ENCODE peak calls at places on chromosomes 11 and 22, in five cellular contexts. A is posterior vena cava; L is activated CD4-positive, alpha-beta T cell treated with anti-CD3 and anti-CD28 coated beads, Interleukin-2, amount 50 U/mL, for 24 hours; K is progenitor cell of endocrine pancreas; H is stimulated activated naive CD4-positive, alpha-beta T cell. W is an unnamed sample.
A peak's percentile ranks its signal among the peaks of the same experiment; 100 is the strongest.

GRCh38 chr11:11167806-11168205 is 185.2 kb downstream of the CSNK2A3 start:
- DNase-seq in K (no peak), L (no peak), H (no peak), A (no peak), W (no peak)

GRCh38 chr11:10592331-10592730 is 23.9 kb upstream of the LYVE1 start:
- DNase-seq in A (no peak), H (no peak), L (no peak), K (no peak), W (no peak)

GRCh38 chr11:31641477-31642062 is 132.0 kb downstream of the ELP4 start:
- DNase-seq in A (no peak), L (no peak), K (peak; percentile 19), H (no peak), W (peak; percentile 3)

GRCh38 chr11:77596626-77597025 is 6.9 kb downstream of the AQP11 start:
- DNase-seq in K (no peak), L (no peak), A (no peak), H (no peak), W (no peak)

GRCh38 chr11:31940396-31941037 is 129.4 kb upstream of the PAX6 start:
- DNase-seq in K (no peak), A (no peak), L (no peak), H (no peak), W (no peak)

GRCh38 chr11:45771194-45771941 is 33.6 kb upstream of the SLC35C1 start:
- DNase-seq in L (peak; percentile 59), H (peak; percentile 87), A (peak; percentile 90), K (peak; percentile 60), W (peak; percentile 35)

GRCh38 chr11:17368551-17368950 is 17.0 kb downstream of the NCR3LG1 start:
- DNase-seq in H (no peak), A (no peak), L (no peak), K (no peak), W (no peak)

GRCh38 chr11:73975479-73975757 is 7.2 kb downstream of the UCP2 start:
- DNase-seq in K (no peak), H (no peak), A (peak; percentile 26), L (no peak), W (no peak)

GRCh38 chr11:19715373-19715772 is 2.7 kb downstream of the NAV2 start:
- DNase-seq in L (no peak), H (no peak), A (no peak), K (no peak), W (no peak)

GRCh38 chr22:29443861-29444431 is 5.6 kb downstream of the RFPL1 start:
- DNase-seq in A (no peak), H (no peak), L (no peak), K (no peak), W (no peak)

GRCh38 chr11:16082532-16083055 is 273.8 kb downstream of the SOX6 start:
- DNase-seq in K (no peak), L (no peak), A (no peak), H (no peak), W (no peak)

GRCh38 chr11:29343465-29344333 is 673.1 kb downstream of the KCNA4 start:
- DNase-seq in A (peak; percentile 81), K (peak; percentile 58), L (no peak), H (no peak), W (peak; percentile 26)

GRCh38 chr11:1573847-1574255 is 1.8 kb upstream of the DUSP8 start:
- DNase-seq in A (no peak), H (peak; percentile 67), K (no peak), L (no peak), W (no peak)

GRCh38 chr22:37068859-37069258 is 17.3 kb downstream of the KCTD17 start:
- DNase-seq in K (peak; percentile 26), H (no peak), L (no peak), A (no peak), W (no peak)

GRCh38 chr22:36469094-36469710 is 12.2 kb downstream of the TXN2 start:
- DNase-seq in A (no peak), L (no peak), K (no peak), H (no peak), W (no peak)

GRCh38 chr11:12777208-12777874 is 103.1 kb downstream of the TEAD1 start:
- DNase-seq in K (no peak), H (no peak), A (no peak), L (no peak), W (no peak)

GRCh38 chr11:132632641-132633124 is 899.6 kb downstream of the OPCML start:
- DNase-seq in K (no peak), L (no peak), A (no peak), H (no peak), W (no peak)

GRCh38 chr11:95322546-95322945 is 91.5 kb upstream of the SESN3 start:
- DNase-seq in H (no peak), K (no peak), L (no peak), A (no peak), W (no peak)

GRCh38 chr11:108559904-108560303 is 33.7 kb downstream of the EXPH5 start:
- DNase-seq in A (no peak), L (no peak), H (no peak), K (no peak), W (no peak)

GRCh38 chr11:46296520-46297448 is 19.3 kb downstream of the CREB3L1 start:
- DNase-seq in H (no peak), L (no peak), A (no peak), K (peak; percentile 86), W (no peak)

GRCh38 chr11:37770145-37770544 is 1172.1 kb upstream of the RAG2 start:
- DNase-seq in A (no peak), L (no peak), H (no peak), K (no peak), W (no peak)

W was measured in HuH-7.5.